ENCODE peak calls at places on chromosomes 5 and 9, in four cellular contexts. One of them, this sample, is unnamed.

GRCh38 chr5:91641730-91642350 is 258.7 kb upstream of the ARRDC3 start:
- DNase-seq in neuronal stem cell: peak; percentile 62
- DNase-seq in GM23248: peak; percentile 52
- DNase-seq in neural progenitor cell: peak; percentile 60
- DNase-seq in this sample: no peak

GRCh38 chr5:131679911-131680310 is 44.9 kb upstream of the RAPGEF6 start:
- DNase-seq in neuronal stem cell: no peak
- DNase-seq in GM23248: peak; percentile 82
- DNase-seq in neural progenitor cell: no peak
- DNase-seq in this sample: no peak

GRCh38 chr9:35856206-35856605 is 14.0 kb downstream of the OR13J1 start:
- DNase-seq in neuronal stem cell: no peak
- DNase-seq in GM23248: no peak
- DNase-seq in neural progenitor cell: no peak
- DNase-seq in this sample: no peak

GRCh38 chr9:119088002-119088401 is 281.2 kb downstream of the BRINP1 start:
- DNase-seq in neuronal stem cell: no peak
- DNase-seq in GM23248: no peak
- DNase-seq in neural progenitor cell: no peak
- DNase-seq in this sample: no peak

GRCh38 chr9:95764920-95765319 is 110.6 kb upstream of the ERCC6L2 start:
- DNase-seq in neuronal stem cell: no peak
- DNase-seq in GM23248: no peak
- DNase-seq in neural progenitor cell: no peak
- DNase-seq in this sample: no peak

GRCh38 chr5:109053995-109054417 is 306.3 kb downstream of the FER start:
- DNase-seq in neuronal stem cell: no peak
- DNase-seq in GM23248: peak; percentile 28
- DNase-seq in neural progenitor cell: no peak
- DNase-seq in this sample: no peak

GRCh38 chr9:100066539-100066938 is 32.3 kb downstream of the ERP44 start:
- DNase-seq in neuronal stem cell: no peak
- DNase-seq in GM23248: peak; percentile 7
- DNase-seq in neural progenitor cell: no peak
- DNase-seq in this sample: no peak

GRCh38 chr5:43602456-43602817 is 543 bp upstream of the NNT start:
- DNase-seq in neuronal stem cell: peak; percentile 41
- DNase-seq in GM23248: peak; percentile 74
- DNase-seq in neural progenitor cell: peak; percentile 56
- DNase-seq in this sample: no peak

GRCh38 chr5:125412051-125412560 is 665.7 kb upstream of the ZNF608 start:
- DNase-seq in neuronal stem cell: no peak
- DNase-seq in GM23248: peak; percentile 43
- DNase-seq in neural progenitor cell: peak; percentile 44
- DNase-seq in this sample: no peak

GRCh38 chr5:32276173-32276853 is 36.4 kb downstream of the MTMR12 start:
- DNase-seq in neuronal stem cell: no peak
- DNase-seq in GM23248: peak; percentile 25
- DNase-seq in neural progenitor cell: no peak
- DNase-seq in this sample: no peak

GRCh38 chr5:150399158-150400019 is 13.3 kb downstream of the CD74 start:
- DNase-seq in neuronal stem cell: no peak
- DNase-seq in GM23248: no peak
- DNase-seq in neural progenitor cell: no peak
- DNase-seq in this sample: no peak

GRCh38 chr9:113129466-113129865 is 21.3 kb upstream of the SLC31A2 start:
- DNase-seq in neuronal stem cell: no peak
- DNase-seq in GM23248: no peak
- DNase-seq in neural progenitor cell: no peak
- DNase-seq in this sample: no peak

GRCh38 chr5:88740604-88741003 is 142.4 kb downstream of the MEF2C start:
- DNase-seq in neuronal stem cell: no peak
- DNase-seq in GM23248: no peak
- DNase-seq in neural progenitor cell: no peak
- DNase-seq in this sample: no peak

GRCh38 chr5:141957367-141957993 is 522 bp downstream of the PCDH12 start:
- DNase-seq in neuronal stem cell: no peak
- DNase-seq in GM23248: no peak
- DNase-seq in neural progenitor cell: no peak
- DNase-seq in this sample: no peak

GRCh38 chr9:15142903-15143534 is 164.0 kb downstream of the TTC39B start:
- DNase-seq in neuronal stem cell: peak; percentile 41
- DNase-seq in GM23248: peak; percentile 77
- DNase-seq in neural progenitor cell: peak; percentile 69
- DNase-seq in this sample: peak; percentile 46

GRCh38 chr9:118305371-118305770 is 601.2 kb downstream of the TLR4 start:
- DNase-seq in neuronal stem cell: no peak
- DNase-seq in GM23248: no peak
- DNase-seq in neural progenitor cell: no peak
- DNase-seq in this sample: no peak

GRCh38 chr5:132635873-132636272 is 22.1 kb upstream of the IL13 start:
- DNase-seq in neuronal stem cell: no peak
- DNase-seq in GM23248: no peak
- DNase-seq in neural progenitor cell: no peak
- DNase-seq in this sample: no peak

GRCh38 chr5:42586625-42587024 is 163.4 kb downstream of the GHR start:
- DNase-seq in neuronal stem cell: no peak
- DNase-seq in GM23248: no peak
- DNase-seq in neural progenitor cell: no peak
- DNase-seq in this sample: no peak

GRCh38 chr5:52202256-52202655 is 585.5 kb upstream of the ITGA1 start:
- DNase-seq in neuronal stem cell: no peak
- DNase-seq in GM23248: no peak
- DNase-seq in neural progenitor cell: no peak
- DNase-seq in this sample: no peak

GRCh38 chr5:157497875-157498611 is 38.0 kb downstream of the NIPAL4 start:
- DNase-seq in neuronal stem cell: no peak
- DNase-seq in GM23248: no peak
- DNase-seq in neural progenitor cell: no peak
- DNase-seq in this sample: no peak

GRCh38 chr9:117682955-117683710 is 21.1 kb upstream of the TLR4 start:
- DNase-seq in neuronal stem cell: no peak
- DNase-seq in GM23248: peak; percentile 84
- DNase-seq in neural progenitor cell: no peak
- DNase-seq in this sample: no peak

GRCh38 chr5:1706021-1706420 is 93.6 kb downstream of the MRPL36 start:
- DNase-seq in neuronal stem cell: no peak
- DNase-seq in GM23248: no peak
- DNase-seq in neural progenitor cell: no peak
- DNase-seq in this sample: no peak

GRCh38 chr9:131271506-131271931 is 4.8 kb downstream of the FAM78A start:
- DNase-seq in neuronal stem cell: no peak
- DNase-seq in GM23248: no peak
- DNase-seq in neural progenitor cell: no peak
- DNase-seq in this sample: no peak

GRCh38 chr9:131273146-131273545 is 3.2 kb downstream of the FAM78A start:
- DNase-seq in neuronal stem cell: no peak
- DNase-seq in GM23248: no peak
- DNase-seq in neural progenitor cell: no peak
- DNase-seq in this sample: no peak

GRCh38 chr9:131272212-131272611 is 4.1 kb downstream of the FAM78A start:
- DNase-seq in neuronal stem cell: no peak
- DNase-seq in GM23248: no peak
- DNase-seq in neural progenitor cell: no peak
- DNase-seq in this sample: no peak

GRCh38 chr9:131273791-131274673 is 2.3 kb downstream of the FAM78A start:
- DNase-seq in neuronal stem cell: no peak
- DNase-seq in GM23248: no peak
- DNase-seq in neural progenitor cell: no peak
- DNase-seq in this sample: no peak

GRCh38 chr9:131270171-131271015 is 5.9 kb downstream of the FAM78A start:
- DNase-seq in neuronal stem cell: no peak
- DNase-seq in GM23248: no peak
- DNase-seq in neural progenitor cell: no peak
- DNase-seq in this sample: no peak
- H2AFZ ChIP-seq in neuronal stem cell: peak overlapping the region; percentile 73
- H2AFZ ChIP-seq in GM23248: no peak overlapping the region
- H2AFZ ChIP-seq in neural progenitor cell: no peak overlapping the region
- H2AFZ ChIP-seq in this sample: no peak overlapping the region

GRCh38 chr9:136118367-136119258 is at the start of gene TMEM250:
- DNase-seq in neuronal stem cell: peak; percentile 97
- DNase-seq in GM23248: peak; percentile 99
- DNase-seq in neural progenitor cell: peak; percentile 98
- DNase-seq in this sample: peak; percentile 84

GRCh38 chr9:136116360-136117098 is 2.1 kb downstream of the TMEM250 start:
- DNase-seq in neuronal stem cell: no peak
- DNase-seq in GM23248: no peak
- DNase-seq in neural progenitor cell: no peak
- DNase-seq in this sample: no peak

GRCh38 chr9:136118061-136118366 is 661 bp downstream of the TMEM250 start:
- DNase-seq in neuronal stem cell: no peak
- DNase-seq in GM23248: no peak
- DNase-seq in neural progenitor cell: peak; percentile 52
- DNase-seq in this sample: no peak

GRCh38 chr9:136115641-136116359 is 2.9 kb downstream of the TMEM250 start:
- DNase-seq in neuronal stem cell: no peak
- DNase-seq in GM23248: no peak
- DNase-seq in neural progenitor cell: no peak
- DNase-seq in this sample: no peak

GRCh38 chr9:136117291-136118060 is 1.2 kb downstream of the TMEM250 start:
- DNase-seq in neuronal stem cell: no peak
- DNase-seq in GM23248: peak; percentile 57
- DNase-seq in neural progenitor cell: no peak
- DNase-seq in this sample: peak; percentile 63
- H2AFZ ChIP-seq in neuronal stem cell: peak overlapping the region; percentile 70
- H2AFZ ChIP-seq in GM23248: peak overlapping the region; percentile 16
- H2AFZ ChIP-seq in neural progenitor cell: no peak overlapping the region
- H2AFZ ChIP-seq in this sample: peak overlapping the region; percentile 79

GRCh38 chr5:173802670-173803165 is 85.4 kb upstream of the CPEB4 start:
- DNase-seq in neuronal stem cell: no peak
- DNase-seq in GM23248: peak; percentile 60
- DNase-seq in neural progenitor cell: no peak
- DNase-seq in this sample: peak; percentile 86
- H2AFZ ChIP-seq in neuronal stem cell: no peak overlapping the region
- H2AFZ ChIP-seq in GM23248: no peak overlapping the region
- H2AFZ ChIP-seq in neural progenitor cell: no peak overlapping the region
- H2AFZ ChIP-seq in this sample: no peak overlapping the region

GRCh38 chr9:98101868-98102273 is 17.2 kb downstream of the TRIM14 start:
- DNase-seq in neuronal stem cell: no peak
- DNase-seq in GM23248: no peak
- DNase-seq in neural progenitor cell: peak; percentile 33
- DNase-seq in this sample: no peak
- H2AFZ ChIP-seq in neuronal stem cell: no peak overlapping the region
- H2AFZ ChIP-seq in GM23248: no peak overlapping the region
- H2AFZ ChIP-seq in neural progenitor cell: peak overlapping the region; percentile 57
- H2AFZ ChIP-seq in this sample: no peak overlapping the region

DNA sequence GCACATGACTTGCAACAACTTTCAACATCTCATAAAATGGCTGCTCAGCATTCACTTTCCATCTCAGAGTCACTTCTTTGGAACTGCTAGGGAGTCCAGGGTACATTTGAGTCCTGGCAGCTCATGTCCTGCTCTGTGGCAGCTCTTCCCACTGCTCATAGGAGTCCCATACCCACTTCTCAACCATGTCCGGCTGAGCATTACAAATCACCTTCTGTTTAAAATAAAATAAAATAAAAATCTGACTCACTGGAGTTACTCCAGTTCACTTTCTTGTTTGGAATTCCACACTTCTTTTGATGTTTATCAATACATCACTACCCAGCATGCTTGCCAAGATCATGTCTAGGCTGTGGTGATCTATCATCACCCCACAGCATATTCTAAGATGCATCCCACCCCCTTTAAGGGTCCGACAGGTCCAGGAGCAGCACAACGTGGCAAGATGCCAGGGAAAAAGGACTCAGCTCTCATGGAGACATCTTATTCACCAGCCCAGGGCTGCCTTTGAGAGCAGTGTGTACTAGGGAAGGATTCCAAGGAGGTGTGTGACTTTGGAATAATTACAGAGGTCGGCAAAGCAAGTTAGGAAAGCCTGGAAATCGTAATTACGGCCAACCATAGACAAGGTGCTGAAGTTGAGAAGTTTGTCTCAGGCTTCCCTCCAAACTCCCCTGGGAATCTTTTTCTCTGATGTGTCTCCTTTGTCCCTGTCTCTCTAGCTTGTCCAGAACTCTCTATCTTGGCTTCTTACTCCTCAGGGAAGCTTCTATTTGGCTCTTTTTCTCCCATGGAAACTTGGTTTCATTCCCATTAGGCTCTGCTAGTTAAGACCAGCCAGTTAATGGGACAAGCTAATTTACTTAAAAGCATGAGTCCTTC is 111.4 kb upstream of the SLC1A3 start:
- DNase-seq in neuronal stem cell: no peak
- DNase-seq in GM23248: peak; percentile 78
- DNase-seq in neural progenitor cell: no peak
- DNase-seq in this sample: peak; percentile 64
- H2AFZ ChIP-seq in neuronal stem cell: no peak overlapping the region
- H2AFZ ChIP-seq in GM23248: no peak overlapping the region
- H2AFZ ChIP-seq in neural progenitor cell: no peak overlapping the region
- H2AFZ ChIP-seq in this sample: peak overlapping the region; percentile 10

GRCh38 chr5:10564838-10565784 is 1.2 kb downstream of the ANKRD33B start:
- DNase-seq in neuronal stem cell: no peak
- DNase-seq in GM23248: peak; percentile 47
- DNase-seq in neural progenitor cell: peak; percentile 50
- DNase-seq in this sample: peak; percentile 36

GRCh38 chr5:10567781-10568321 is 4.0 kb downstream of the ANKRD33B start:
- DNase-seq in neuronal stem cell: no peak
- DNase-seq in GM23248: peak; percentile 54
- DNase-seq in neural progenitor cell: peak; percentile 36
- DNase-seq in this sample: no peak

GRCh38 chr5:10565785-10566506 is 2.1 kb downstream of the ANKRD33B start:
- DNase-seq in neuronal stem cell: no peak
- DNase-seq in GM23248: peak; percentile 34
- DNase-seq in neural progenitor cell: no peak
- DNase-seq in this sample: peak; percentile 65

GRCh38 chr5:10566556-10567068 is 2.7 kb downstream of the ANKRD33B start:
- DNase-seq in neuronal stem cell: no peak
- DNase-seq in GM23248: no peak
- DNase-seq in neural progenitor cell: no peak
- DNase-seq in this sample: no peak

GRCh38 chr5:10567181-10567591 is 3.3 kb downstream of the ANKRD33B start:
- DNase-seq in neuronal stem cell: no peak
- DNase-seq in GM23248: no peak
- DNase-seq in neural progenitor cell: no peak
- DNase-seq in this sample: no peak
- H2AFZ ChIP-seq in neuronal stem cell: no peak overlapping the region
- H2AFZ ChIP-seq in GM23248: no peak overlapping the region
- H2AFZ ChIP-seq in neural progenitor cell: no peak overlapping the region
- H2AFZ ChIP-seq in this sample: no peak overlapping the region

This sample was measured in PC-9.